ENCODE peak calls at places on chromosome 21, in seven cellular contexts. P is IMR-90, F is BJ, V is T-helper 1 cell, Z is left kidney, R is A549, Y is bronchial epithelial cell. S is an unnamed sample.

GRCh38 chr21:46092026-46092764 is 5.7 kb upstream of the COL6A2 start:
- DNase-seq in P (peak), F (peak), V (no peak), Z (no peak), R (no peak), Y (no peak), S (no peak)

GRCh38 chr21:36699026-36699545 is at the start of gene SIM2:
- DNase-seq in P (peak), F (no peak), V (no peak), Z (peak), R (peak), Y (peak), S (peak)

GRCh38 chr21:29145354-29145782 is 14.9 kb downstream of the MAP3K7CL start:
- DNase-seq in P (peak), F (peak), V (peak), Z (peak), R (peak), Y (peak), S (no peak)

GRCh38 chr21:35046880-35047229 is 2.2 kb downstream of the RUNX1 start:
- DNase-seq in P (no peak), F (no peak), V (no peak), Z (no peak), R (no peak), Y (no peak), S (no peak)

GRCh38 chr21:14962217-14962616 is 102.6 kb downstream of the NRIP1 start:
- DNase-seq in P (no peak), F (no peak), V (no peak), Z (no peak), R (no peak), Y (no peak), S (no peak)

GRCh38 chr21:28993293-28993629 is 584 bp upstream of the LTN1 start:
- DNase-seq in P (no peak), F (no peak), V (no peak), Z (no peak), R (no peak), Y (no peak), S (no peak)

GRCh38 chr21:44854664-44855446 is 18.6 kb downstream of the PTTG1IP start:
- DNase-seq in P (no peak), F (no peak), V (no peak), Z (no peak), R (no peak), Y (no peak), S (no peak)

GRCh38 chr21:15801352-15801863 is 71.6 kb downstream of the USP25 start:
- DNase-seq in P (no peak), F (no peak), V (no peak), Z (no peak), R (no peak), Y (no peak), S (no peak)

GRCh38 chr21:45365608-45366241 is 39.2 kb upstream of the COL18A1 start:
- DNase-seq in P (peak), F (no peak), V (no peak), Z (peak), R (peak), Y (no peak), S (peak)

S was measured in mesendoderm.